ENCODE peak calls at places on chromosomes 13 and 19, in ten cellular contexts. M is RWPE1; W is fibroblast of lung; A is AG09319; Z is testis; L is IMR-90; R is mesothelial cell of epicardium; F is activated CD8-positive, alpha-beta T cell treated with anti-CD3 and anti-CD28 coated beads for 36 hours; K is GM13976; H is hepatocyte. U is an unnamed sample.

GRCh38 chr13:58598241-58598640 is 966.7 kb downstream of the PCDH17 start:
- DNase-seq in A (no peak), M (no peak), L (no peak), W (peak), F (no peak), Z (no peak), H (no peak), K (no peak), R (no peak), U (no peak)

GRCh38 chr13:100394005-100394695 is 194.4 kb downstream of the GGACT start:
- DNase-seq in H (no peak), F (peak), A (peak), K (peak), M (no peak), R (no peak), W (peak), Z (no peak), L (peak), U (peak)

GRCh38 chr19:5850189-5850588 is 1.1 kb downstream of the FUT3 start:
- DNase-seq in R (no peak), K (no peak), H (no peak), L (no peak), M (no peak), F (no peak), Z (no peak), A (no peak), W (no peak), U (no peak)

GRCh38 chr19:3660493-3661219 is 34.1 kb upstream of the CACTIN start:
- DNase-seq in F (no peak), L (no peak), K (no peak), W (no peak), R (no peak), M (no peak), Z (no peak), H (no peak), A (no peak), U (no peak)

GRCh38 chr13:28401303-28402056 is 93.4 kb downstream of the FLT1 start:
- DNase-seq in Z (no peak), A (no peak), W (peak), L (peak), F (no peak), K (no peak), M (no peak), H (no peak), R (no peak), U (peak)

GRCh38 chr13:102591988-102592781 is 4.6 kb upstream of the TPP2 start:
- DNase-seq in R (peak), W (peak), Z (peak), H (peak), M (peak), F (peak), K (peak), A (peak), L (peak), U (peak)

GRCh38 chr19:1486720-1487575 is 3.2 kb downstream of the PCSK4 start:
- DNase-seq in W (no peak), R (no peak), M (no peak), K (no peak), H (no peak), Z (no peak), A (no peak), L (no peak), F (no peak), U (no peak)

GRCh38 chr13:44410328-44410859 is 36.8 kb downstream of the SERP2 start:
- DNase-seq in L (no peak), K (no peak), R (no peak), F (no peak), M (no peak), A (no peak), H (no peak), W (no peak), Z (no peak), U (no peak)

GRCh38 chr13:90746230-90746629 is 601.3 kb upstream of the MIR17HG start:
- DNase-seq in H (no peak), W (no peak), M (no peak), R (no peak), K (no peak), Z (no peak), L (no peak), A (no peak), F (no peak), U (no peak)

GRCh38 chr19:41926028-41926860 is 2.0 kb downstream of the ERFL start:
- DNase-seq in M (no peak), F (no peak), R (no peak), Z (no peak), H (no peak), W (no peak), L (no peak), K (no peak), A (no peak), U (no peak)

GRCh38 chr13:27201661-27202060 is 30.1 kb upstream of the USP12 start:
- DNase-seq in W (no peak), H (no peak), K (no peak), F (no peak), M (no peak), L (peak), R (no peak), A (no peak), Z (no peak), U (no peak)

GRCh38 chr13:88000239-88000638 is 329.1 kb downstream of the SLITRK5 start:
- DNase-seq in A (no peak), Z (no peak), F (no peak), L (peak), K (no peak), H (no peak), R (no peak), W (peak), M (no peak), U (peak)

GRCh38 chr13:88000787-88001186 is 329.6 kb downstream of the SLITRK5 start:
- DNase-seq in W (no peak), F (no peak), Z (no peak), R (no peak), H (no peak), M (no peak), A (no peak), K (no peak), L (no peak), U (no peak)

GRCh38 chr13:87999791-88000190 is 328.6 kb downstream of the SLITRK5 start:
- DNase-seq in M (no peak), R (no peak), Z (no peak), L (no peak), W (no peak), K (no peak), H (no peak), F (no peak), A (no peak), U (peak)

GRCh38 chr13:87999141-87999765 is 328.1 kb downstream of the SLITRK5 start:
- DNase-seq in A (no peak), L (peak), H (no peak), Z (no peak), F (no peak), W (peak), K (no peak), R (no peak), M (peak), U (peak)

GRCh38 chr13:88005188-88005587 is 334.0 kb downstream of the SLITRK5 start:
- DNase-seq in Z (no peak), R (no peak), A (no peak), M (no peak), K (no peak), W (no peak), F (no peak), L (no peak), H (no peak), U (peak)
- TF ChIP-seq CTCF in Z (no peak), R (no peak), A (peak), M (no peak), K (no peak), W (peak), F (no peak), L (no peak), H (peak), U (peak)

DNA sequence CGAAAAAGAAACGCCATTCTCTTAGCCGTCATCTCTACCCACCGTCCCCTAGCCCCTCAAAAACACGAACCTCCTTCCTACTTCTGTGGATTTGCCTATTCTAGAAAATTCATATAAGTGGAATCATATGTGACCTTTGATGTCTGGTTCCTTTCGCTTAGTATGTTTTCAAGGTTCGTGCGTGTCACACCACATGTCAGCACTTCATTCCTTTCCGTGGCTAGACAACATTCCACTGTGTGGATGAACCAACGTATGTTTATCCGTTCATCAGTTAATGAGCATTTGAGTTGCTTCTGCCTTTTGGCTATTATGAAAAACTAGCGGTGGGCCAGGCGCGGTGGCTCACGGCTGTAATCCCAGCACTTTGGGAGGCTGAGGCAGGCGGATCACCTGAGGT is 14.0 kb upstream of the PPP1R12C start:
- DNase-seq in R (no peak), A (no peak), F (no peak), Z (no peak), H (no peak), L (peak), W (no peak), M (no peak), K (no peak), U (no peak)
- TF ChIP-seq CTCF in R (no peak), A (no peak), F (no peak), Z (no peak), H (no peak), L (no peak), W (no peak), M (no peak), K (no peak), U (no peak)

GRCh38 chr19:33395561-33396550 is 22.3 kb downstream of the CEBPG start:
- DNase-seq in L (peak), Z (peak), R (no peak), F (no peak), K (no peak), H (no peak), M (no peak), A (no peak), W (peak), U (peak)

GRCh38 chr19:33398361-33399060 is 25.0 kb downstream of the CEBPG start:
- DNase-seq in Z (no peak), L (no peak), A (no peak), F (no peak), R (no peak), H (no peak), K (no peak), W (no peak), M (no peak), U (no peak)

GRCh38 chr19:33399081-33399744 is 25.7 kb downstream of the CEBPG start:
- DNase-seq in L (no peak), R (no peak), M (no peak), A (no peak), F (no peak), H (no peak), Z (no peak), W (no peak), K (no peak), U (no peak)

GRCh38 chr19:33396701-33397535 is 23.4 kb downstream of the CEBPG start:
- DNase-seq in Z (no peak), L (no peak), W (no peak), H (no peak), A (no peak), R (no peak), F (no peak), M (no peak), K (no peak), U (no peak)

GRCh38 chr19:33397536-33398360 is 24.2 kb downstream of the CEBPG start:
- DNase-seq in R (no peak), K (no peak), L (no peak), F (no peak), W (no peak), Z (no peak), H (no peak), A (no peak), M (no peak), U (no peak)
- TF ChIP-seq CTCF in R (peak), K (no peak), L (no peak), F (no peak), W (peak), Z (no peak), H (peak), A (no peak), M (no peak), U (no peak)

DNA sequence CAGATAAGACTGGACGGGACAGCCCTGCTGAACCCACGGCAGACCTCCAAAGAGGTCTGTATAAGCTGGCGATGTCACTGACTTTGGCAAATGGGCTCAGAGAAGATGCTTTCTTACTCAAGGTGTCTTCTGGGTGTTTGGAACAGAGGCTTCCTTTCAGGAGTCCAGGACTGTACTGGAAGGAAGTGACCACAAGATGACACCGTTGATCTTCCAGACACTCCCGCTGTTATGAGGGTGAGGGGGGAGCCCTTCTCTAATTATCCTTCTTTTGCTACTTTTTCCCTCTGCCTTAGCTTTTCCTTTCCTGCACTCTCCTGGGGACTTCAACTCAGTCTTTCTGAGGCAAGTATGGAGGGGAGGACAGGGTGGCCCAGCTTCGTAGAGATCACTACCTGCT is 65.2 kb upstream of the ZNF599 start:
- DNase-seq in Z (no peak), H (peak), W (no peak), R (no peak), L (no peak), F (no peak), M (peak), K (no peak), A (no peak), U (no peak)
- TF ChIP-seq CTCF in Z (no peak), H (peak), W (no peak), R (no peak), L (peak), F (no peak), M (no peak), K (no peak), A (no peak), U (no peak)

GRCh38 chr13:110300090-110300815 is 6.7 kb downstream of the COL4A1 start:
- DNase-seq in F (no peak), R (no peak), M (no peak), A (no peak), W (no peak), H (no peak), Z (no peak), L (peak), K (no peak), U (no peak)

GRCh38 chr13:110301083-110301482 is 5.9 kb downstream of the COL4A1 start:
- DNase-seq in A (no peak), M (no peak), Z (no peak), L (no peak), R (no peak), F (no peak), W (no peak), K (no peak), H (no peak), U (no peak)

GRCh38 chr13:110302986-110303385 is 4.0 kb downstream of the COL4A1 start:
- DNase-seq in L (no peak), R (no peak), M (no peak), H (no peak), F (no peak), W (no peak), K (no peak), Z (no peak), A (no peak), U (no peak)

GRCh38 chr13:110302154-110302553 is 4.8 kb downstream of the COL4A1 start:
- DNase-seq in K (no peak), A (no peak), M (no peak), W (no peak), R (no peak), H (no peak), Z (no peak), F (no peak), L (no peak), U (no peak)

DNA sequence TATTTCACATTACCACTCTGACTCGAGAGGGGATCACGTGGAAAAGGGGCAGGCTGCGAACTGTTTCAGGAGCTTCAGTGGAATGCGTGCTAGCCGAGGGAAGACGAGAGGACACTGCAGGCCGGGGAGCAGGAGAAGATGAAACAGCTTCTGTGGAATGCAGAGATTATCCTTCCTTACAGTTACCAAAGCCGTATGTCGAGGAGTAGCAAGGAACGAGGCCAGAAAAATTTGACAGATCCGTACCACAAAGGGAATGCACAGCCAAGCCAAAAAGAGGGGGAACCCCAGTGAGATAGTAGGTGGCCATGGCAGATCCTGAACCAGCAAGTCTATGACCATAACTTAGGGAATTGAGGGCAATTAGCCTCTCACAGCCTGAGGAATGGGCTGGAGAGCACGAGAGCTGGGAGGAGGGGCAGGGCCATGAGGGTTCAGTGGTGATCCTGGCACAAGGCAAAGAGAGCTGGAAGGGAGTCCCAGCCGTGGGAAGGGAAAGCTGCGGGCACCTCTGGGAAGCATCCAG is 5.3 kb downstream of the COL4A1 start:
- DNase-seq in M (no peak), W (peak), R (no peak), Z (no peak), A (no peak), H (peak), L (peak), K (no peak), F (no peak), U (no peak)
- TF ChIP-seq CTCF in M (no peak), W (no peak), R (no peak), Z (no peak), A (no peak), H (no peak), L (no peak), K (no peak), F (no peak), U (no peak)

GRCh38 chr13:51768976-51769375 is 35.0 kb downstream of the DHRS12 start:
- DNase-seq in F (no peak), Z (no peak), K (no peak), M (no peak), L (no peak), R (no peak), H (no peak), A (no peak), W (no peak), U (no peak)

GRCh38 chr13:51769455-51770127 is 34.4 kb downstream of the DHRS12 start:
- DNase-seq in K (no peak), R (no peak), F (no peak), L (no peak), W (no peak), M (no peak), Z (peak), H (no peak), A (no peak), U (peak)

GRCh38 chr13:51768378-51768921 is 35.5 kb downstream of the DHRS12 start:
- DNase-seq in H (no peak), R (no peak), W (no peak), K (no peak), A (no peak), M (no peak), L (no peak), Z (peak), F (no peak), U (no peak)

GRCh38 chr13:51765142-51765515 is 38.8 kb downstream of the DHRS12 start:
- DNase-seq in W (no peak), Z (no peak), R (no peak), H (no peak), M (no peak), A (no peak), L (no peak), K (no peak), F (no peak), U (no peak)

GRCh38 chr13:51767100-51767499 is 36.9 kb downstream of the DHRS12 start:
- DNase-seq in M (no peak), L (no peak), W (no peak), Z (no peak), H (no peak), K (no peak), F (no peak), R (no peak), A (no peak), U (no peak)
- TF ChIP-seq CTCF in M (no peak), L (no peak), W (no peak), Z (no peak), H (no peak), K (no peak), F (peak), R (no peak), A (no peak), U (no peak)

DNA sequence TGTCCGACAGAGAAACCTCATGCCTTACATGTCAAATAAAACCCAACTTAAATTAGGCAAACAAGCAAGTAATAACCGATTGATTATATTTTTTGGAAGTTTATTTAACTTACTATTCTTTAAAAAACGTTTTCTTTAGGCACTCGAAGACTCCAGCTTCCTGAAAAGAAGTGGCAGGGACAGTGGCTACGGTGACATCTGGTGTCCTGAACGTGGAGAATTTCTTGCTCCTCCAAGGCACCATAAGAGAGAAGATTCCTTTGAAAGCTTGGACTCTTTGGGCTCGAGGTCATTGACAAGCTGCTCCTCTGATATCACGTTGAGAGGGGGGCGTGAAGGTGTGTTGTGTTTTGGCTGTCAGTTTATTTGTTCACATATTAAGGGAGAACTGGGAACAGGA is 164.4 kb downstream of the LMO7 start:
- DNase-seq in W (no peak), K (no peak), R (no peak), Z (no peak), M (no peak), H (no peak), F (no peak), L (no peak), A (no peak), U (no peak)
- TF ChIP-seq CTCF in W (no peak), K (no peak), R (no peak), Z (no peak), M (no peak), H (no peak), F (no peak), L (no peak), A (no peak), U (no peak)